ENCODE peak calls at places on chromosomes 4 and X, in eight cellular contexts. S, C, P, V, Q, R, L and D are unnamed samples.

GRCh38 chr4:101660607-101661006 is 129.9 kb upstream of the BANK1 start:
- DNase-seq in S (no peak), C (no peak), P (no peak), V (no peak), Q (no peak), R (no peak), L (no peak), D (no peak)

GRCh38 chr4:40564815-40565505 is 64.7 kb downstream of the RBM47 start:
- DNase-seq in S (no peak), C (no peak), P (no peak), V (no peak), Q (peak; percentile 86), R (no peak), L (no peak), D (no peak)

GRCh38 chr4:17367201-17367600 is 144.7 kb downstream of the QDPR start:
- DNase-seq in S (no peak), C (no peak), P (no peak), V (no peak), Q (no peak), R (no peak), L (no peak), D (no peak)

GRCh38 chr4:68859655-68860054 is 43.9 kb downstream of the UGT2B10 start:
- DNase-seq in S (no peak), C (no peak), P (no peak), V (no peak), Q (no peak), R (no peak), L (no peak), D (no peak)

GRCh38 chr4:161555689-161556660 is 607.8 kb downstream of the FSTL5 start:
- DNase-seq in S (no peak), C (peak; percentile 83), P (no peak), V (no peak), Q (no peak), R (no peak), L (peak; percentile 30), D (no peak)

GRCh38 chrX:44244008-44244407 is 99.5 kb downstream of the EFHC2 start:
- DNase-seq in S (no peak), C (peak; percentile 27), P (no peak), V (no peak), Q (no peak), R (no peak), L (peak; percentile 50), D (no peak)

GRCh38 chr4:127732623-127733199 is 2.5 kb downstream of the SLC25A31 start:
- DNase-seq in S (no peak), C (peak; percentile 31), P (no peak), V (no peak), Q (no peak), R (no peak), L (peak; percentile 69), D (peak; percentile 5)

GRCh38 chr4:20253272-20253798 is 1.6 kb downstream of the SLIT2 start:
- DNase-seq in S (no peak), C (no peak), P (peak; percentile 9), V (no peak), Q (peak; percentile 60), R (no peak), L (no peak), D (no peak)

GRCh38 chr4:178140326-178140915 is 698.2 kb upstream of the AGA start:
- DNase-seq in S (no peak), C (no peak), P (no peak), V (no peak), Q (no peak), R (no peak), L (no peak), D (no peak)

GRCh38 chrX:139932077-139932900 is 564 bp downstream of the ATP11C start:
- DNase-seq in S (no peak), C (no peak), P (peak; percentile 18), V (peak; percentile 51), Q (no peak), R (peak; percentile 32), L (peak; percentile 36), D (no peak)

GRCh38 chr4:132614682-132615081 is 534.4 kb upstream of the PCDH10 start:
- DNase-seq in S (no peak), C (no peak), P (no peak), V (no peak), Q (no peak), R (no peak), L (peak; percentile 29), D (no peak)

GRCh38 chr4:21765810-21766407 is 182.7 kb downstream of the KCNIP4 start:
- DNase-seq in S (no peak), C (peak; percentile 65), P (peak; percentile 59), V (no peak), Q (peak; percentile 90), R (peak; percentile 38), L (peak; percentile 69), D (peak; percentile 49)

GRCh38 chr4:21769404-21770147 is 179.0 kb downstream of the KCNIP4 start:
- DNase-seq in S (no peak), C (peak; percentile 72), P (no peak), V (no peak), Q (no peak), R (no peak), L (peak; percentile 85), D (peak; percentile 64)

GRCh38 chr4:21763865-21764264 is 184.7 kb downstream of the KCNIP4 start:
- DNase-seq in S (no peak), C (no peak), P (no peak), V (no peak), Q (no peak), R (no peak), L (no peak), D (no peak)

GRCh38 chr4:21768349-21769310 is 179.9 kb downstream of the KCNIP4 start:
- DNase-seq in S (no peak), C (peak; percentile 48), P (no peak), V (no peak), Q (no peak), R (no peak), L (peak; percentile 75), D (no peak)
- H3K4me3 ChIP-seq in S (no peak overlapping the region), C (no peak overlapping the region), P (no peak overlapping the region), V (no peak overlapping the region), Q (no peak overlapping the region), R (no peak overlapping the region), L (no peak overlapping the region), D (no peak overlapping the region)

GRCh38 chrX:50471390-50471789 is 765 bp upstream of the DGKK start:
- DNase-seq in S (no peak), C (no peak), P (no peak), V (no peak), Q (peak; percentile 55), R (no peak), L (no peak), D (no peak)
- H3K4me3 ChIP-seq in S (no peak overlapping the region), C (no peak overlapping the region), P (no peak overlapping the region), V (no peak overlapping the region), Q (no peak overlapping the region), R (no peak overlapping the region), L (no peak overlapping the region), D (no peak overlapping the region)

GRCh38 chr4:89222171-89222570 is 85.4 kb downstream of the GPRIN3 start:
- DNase-seq in S (no peak), C (no peak), P (no peak), V (no peak), Q (no peak), R (no peak), L (no peak), D (peak; percentile 4)
- H3K4me3 ChIP-seq in S (no peak overlapping the region), C (no peak overlapping the region), P (no peak overlapping the region), V (no peak overlapping the region), Q (no peak overlapping the region), R (no peak overlapping the region), L (no peak overlapping the region), D (no peak overlapping the region)

DNA sequence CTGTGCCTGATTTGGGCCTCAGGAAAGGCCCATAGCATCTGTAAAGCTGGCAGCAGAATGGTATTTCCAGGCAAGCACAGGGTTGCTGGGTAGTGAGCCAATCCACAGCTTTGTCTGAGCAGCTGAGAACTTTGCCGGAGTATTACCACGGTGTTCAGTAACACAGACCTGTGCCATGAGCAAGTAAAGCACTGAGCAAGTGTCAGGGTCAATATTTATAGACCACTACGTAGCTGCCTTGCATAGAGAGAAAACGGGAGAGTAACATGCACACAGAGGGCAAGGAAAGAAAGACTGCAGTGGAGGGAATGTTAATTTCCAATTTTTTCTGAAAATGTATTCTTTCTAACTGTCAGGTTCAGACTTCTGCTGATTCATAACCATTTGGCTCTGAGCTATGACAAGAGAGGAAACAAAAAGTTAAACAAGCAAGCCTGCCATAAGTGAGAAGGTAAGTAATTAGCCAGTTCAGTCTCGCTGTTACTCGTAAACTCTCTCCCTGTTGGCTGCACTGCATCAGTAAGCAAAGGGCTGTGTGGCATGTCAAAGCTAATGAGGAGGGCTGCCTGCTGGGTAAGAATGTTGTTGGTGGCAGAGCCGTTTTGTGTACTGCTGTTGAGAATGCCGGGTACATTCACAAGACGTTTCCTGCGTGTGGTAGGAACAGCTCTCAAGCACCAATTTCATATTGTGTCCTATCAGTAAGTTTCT is 238.1 kb downstream of the BMPR1B start:
- DNase-seq in S (no peak), C (no peak), P (no peak), V (no peak), Q (peak; percentile 81), R (peak; percentile 22), L (peak; percentile 12), D (no peak)
- H3K4me3 ChIP-seq in S (no peak overlapping the region), C (no peak overlapping the region), P (no peak overlapping the region), V (peak overlapping the region; percentile 48), Q (no peak overlapping the region), R (no peak overlapping the region), L (no peak overlapping the region), D (no peak overlapping the region)

GRCh38 chr4:139207873-139208403 is 30.9 kb upstream of the ELF2 start:
- DNase-seq in S (no peak), C (no peak), P (no peak), V (no peak), Q (no peak), R (no peak), L (no peak), D (no peak)
- H3K4me3 ChIP-seq in S (no peak overlapping the region), C (no peak overlapping the region), P (no peak overlapping the region), V (no peak overlapping the region), Q (no peak overlapping the region), R (no peak overlapping the region), L (no peak overlapping the region), D (no peak overlapping the region)

GRCh38 chrX:124347242-124347641 is 879 bp downstream of the SH2D1A start:
- DNase-seq in S (no peak), C (no peak), P (no peak), V (no peak), Q (no peak), R (no peak), L (no peak), D (no peak)

GRCh38 chrX:124346064-124346876 is at the start of gene SH2D1A:
- DNase-seq in S (no peak), C (no peak), P (no peak), V (no peak), Q (no peak), R (no peak), L (no peak), D (no peak)

GRCh38 chrX:124349054-124349453 is 2.7 kb downstream of the SH2D1A start:
- DNase-seq in S (no peak), C (no peak), P (no peak), V (no peak), Q (no peak), R (no peak), L (no peak), D (no peak)

GRCh38 chrX:124348152-124348551 is 1.8 kb downstream of the SH2D1A start:
- DNase-seq in S (no peak), C (no peak), P (no peak), V (no peak), Q (no peak), R (no peak), L (no peak), D (no peak)

GRCh38 chrX:124346877-124347241 is 496 bp downstream of the SH2D1A start:
- DNase-seq in S (no peak), C (no peak), P (no peak), V (no peak), Q (no peak), R (no peak), L (no peak), D (no peak)
- H3K4me3 ChIP-seq in S (peak overlapping the region; percentile 11), C (no peak overlapping the region), P (no peak overlapping the region), V (no peak overlapping the region), Q (no peak overlapping the region), R (no peak overlapping the region), L (no peak overlapping the region), D (no peak overlapping the region)